ENCODE peak calls at places on chromosome 7, in six cellular contexts. C, L, S, P, E and I are unnamed samples.

GRCh38 chr7:28836661-28837060 is 121.5 kb downstream of the TRIL start:
- DNase-seq in C (no peak), L (no peak), P (no peak), S (no peak), E (no peak), I (peak; percentile 48)

GRCh38 chr7:114508096-114508495 is 93.5 kb downstream of the FOXP2 start:
- DNase-seq in L (no peak), S (no peak), E (no peak), C (peak; percentile 47), P (no peak), I (peak; percentile 26)

GRCh38 chr7:27186450-27187157 is 1.6 kb upstream of the HOXA11 start:
- DNase-seq in L (no peak), P (no peak), C (no peak), S (no peak), E (peak; percentile 66), I (no peak)

GRCh38 chr7:100546129-100546867 is 7.3 kb downstream of the AGFG2 start:
- DNase-seq in S (no peak), P (no peak), C (no peak), E (no peak), L (no peak), I (no peak)

GRCh38 chr7:99651290-99651689 is 28.5 kb downstream of the CYP3A5 start:
- DNase-seq in L (no peak), E (no peak), P (no peak), S (no peak), C (no peak), I (no peak)

GRCh38 chr7:463362-464176 is 56.1 kb downstream of the PDGFA start:
- DNase-seq in S (no peak), L (no peak), E (no peak), C (no peak), P (no peak), I (no peak)

GRCh38 chr7:128833148-128833938 is 3.1 kb downstream of the FLNC start:
- DNase-seq in E (peak; percentile 90), S (no peak), C (peak; percentile 88), P (no peak), L (no peak), I (peak; percentile 76)

GRCh38 chr7:129644634-129645230 is 33.2 kb downstream of the NRF1 start:
- DNase-seq in E (peak; percentile 64), L (peak; percentile 24), S (peak; percentile 54), C (peak; percentile 68), P (no peak), I (peak; percentile 50)

GRCh38 chr7:80047032-80047431 is 87.6 kb upstream of the GNAI1 start:
- DNase-seq in P (no peak), C (peak; percentile 39), S (peak; percentile 19), E (no peak), L (no peak), I (no peak)

GRCh38 chr7:87507446-87507845 is 32.0 kb upstream of the ABCB4 start:
- DNase-seq in P (no peak), C (no peak), L (no peak), S (no peak), E (peak; percentile 3), I (no peak)

GRCh38 chr7:110373514-110374258 is 717.2 kb upstream of the LRRN3 start:
- DNase-seq in L (no peak), E (no peak), S (peak; percentile 17), C (peak; percentile 72), P (no peak), I (peak; percentile 76)

GRCh38 chr7:120052884-120053382 is 220.0 kb upstream of the KCND2 start:
- DNase-seq in S (no peak), E (peak; percentile 8), L (peak; percentile 80), C (peak; percentile 99), P (no peak), I (peak; percentile 100)

GRCh38 chr7:24825931-24826661 is 68.8 kb upstream of the GSDME start:
- DNase-seq in E (peak; percentile 66), P (no peak), C (peak; percentile 63), S (no peak), L (peak; percentile 60), I (peak; percentile 70)

GRCh38 chr7:55898287-55898686 is 11.0 kb downstream of the ZNF713 start:
- DNase-seq in P (no peak), C (no peak), E (no peak), L (no peak), S (no peak), I (no peak)

GRCh38 chr7:139482662-139483466 is 609 bp downstream of the KLRG2 start:
- DNase-seq in L (no peak), S (no peak), E (peak; percentile 29), P (peak; percentile 4), C (no peak), I (no peak)

GRCh38 chr7:16130127-16131110 is 290.9 kb downstream of the CRPPA start:
- DNase-seq in S (no peak), L (peak; percentile 54), E (peak; percentile 86), P (no peak), C (peak; percentile 12), I (peak; percentile 4)

GRCh38 chr7:39621261-39621660 is 2.1 kb upstream of the RALA start:
- DNase-seq in C (peak; percentile 97), S (no peak), E (peak; percentile 96), P (no peak), L (peak; percentile 98), I (peak; percentile 88)

GRCh38 chr7:81624021-81624630 is 145.7 kb downstream of the HGF start:
- DNase-seq in S (no peak), E (peak; percentile 52), C (peak; percentile 61), L (no peak), P (no peak), I (peak; percentile 27)

GRCh38 chr7:83162402-83163256 is at the start of gene PCLO:
- DNase-seq in P (peak; percentile 38), S (peak; percentile 98), E (peak; percentile 17), C (peak; percentile 3), L (peak; percentile 67), I (peak; percentile 57)